ENCODE peak calls at places on chromosome 19, in seven cellular contexts. T is stimulated activated CD8-positive, alpha-beta memory T cell treated with anti-CD3 and anti-CD28 coated beads, Interleukin-15, amount 100 ng/mL, for 48 hours; L is NCI-H1048; P is activated CD8-positive, alpha-beta T cell treated with anti-CD3 and anti-CD28 coated beads for 36 hours; Q is iPS-NIHi11; C is kidney glomerular epithelial cell; O is upper lobe of right lung. N is an unnamed sample.

GRCh38 chr19:28456264-28456663 is 756.7 kb downstream of the UQCRFS1 start:
- DNase-seq in C (no peak), Q (no peak), L (no peak), P (peak; percentile 64), O (no peak), T (no peak), N (no peak)

GRCh38 chr19:56114051-56114694 is 6.9 kb downstream of the ZNF787 start:
- DNase-seq in C (no peak), P (no peak), O (no peak), T (no peak), L (no peak), Q (no peak), N (no peak)

GRCh38 chr19:53537523-53538377 is at the start of gene ZNF331:
- DNase-seq in L (no peak), O (peak; percentile 93), T (peak; percentile 84), C (peak; percentile 19), Q (peak; percentile 79), P (peak; percentile 91), N (peak; percentile 84)

GRCh38 chr19:419721-420515 is 11.0 kb upstream of the C2CD4C start:
- DNase-seq in C (no peak), L (no peak), Q (no peak), T (no peak), O (no peak), P (no peak), N (peak; percentile 34)

GRCh38 chr19:42402376-42403116 is 12.4 kb upstream of the CNFN start:
- DNase-seq in Q (peak; percentile 17), L (no peak), O (no peak), P (no peak), C (no peak), T (no peak), N (no peak)

GRCh38 chr19:14072535-14073231 is at the start of gene MISP3:
- DNase-seq in T (no peak), C (no peak), Q (peak; percentile 54), O (peak; percentile 91), P (peak; percentile 66), L (no peak), N (peak; percentile 73)

GRCh38 chr19:16807416-16808274 is 21.6 kb upstream of the SIN3B start:
- DNase-seq in O (no peak), Q (no peak), T (no peak), L (no peak), C (no peak), P (no peak), N (no peak)

GRCh38 chr19:51116736-51117135 is 8.0 kb upstream of the SIGLEC9 start:
- DNase-seq in C (no peak), L (no peak), P (peak; percentile 62), T (no peak), O (no peak), Q (no peak), N (no peak)

GRCh38 chr19:632228-633067 is 889 bp downstream of the POLRMT start:
- DNase-seq in T (peak; percentile 38), C (peak; percentile 18), Q (peak; percentile 75), P (peak; percentile 75), O (peak; percentile 79), L (peak; percentile 2), N (no peak)

GRCh38 chr19:18674616-18675015 is 8.9 kb upstream of the CRTC1 start:
- DNase-seq in P (no peak), T (no peak), Q (no peak), L (no peak), C (no peak), O (no peak), N (no peak)

N was measured in psoas muscle.